ENCODE peak calls at places on chromosomes 16 and 17, in nine cellular contexts. U is activated naive CD8-positive, alpha-beta T cell treated with anti-CD3 and anti-CD28 coated beads for 36 hours; T is effector CD4-positive, alpha-beta T cell; M is T-helper 1 cell; P is HT1080; H is activated CD8-positive, alpha-beta T cell treated with anti-CD3 and anti-CD28 coated beads for 36 hours; D is Daoy; N is HCT116; Q is astrocyte of the spinal cord. C is an unnamed sample.

GRCh38 chr17:72476134-72476533 is 355.3 kb downstream of the SOX9 start:
- DNase-seq in Q (no peak), N (no peak), P (no peak), H (no peak), D (no peak), M (no peak), T (no peak), U (no peak), C (no peak)

GRCh38 chr17:83099570-83100181 is 20.3 kb downstream of the METRNL start:
- DNase-seq in H (no peak), P (no peak), N (no peak), M (no peak), U (no peak), D (no peak), Q (peak; percentile 69), T (no peak), C (peak; percentile 34)

GRCh38 chr17:75850928-75851692 is 4.0 kb downstream of the WBP2 start:
- DNase-seq in P (no peak), Q (peak; percentile 61), M (no peak), N (no peak), U (no peak), D (peak; percentile 7), T (no peak), H (no peak), C (no peak)

GRCh38 chr17:66401364-66401763 is 99.0 kb downstream of the PRKCA start:
- DNase-seq in N (no peak), Q (no peak), U (no peak), H (no peak), T (no peak), D (no peak), M (no peak), P (no peak), C (no peak)

GRCh38 chr17:81314410-81315169 is 19.5 kb upstream of the SLC38A10 start:
- DNase-seq in M (no peak), N (no peak), P (no peak), U (no peak), T (no peak), H (no peak), D (no peak), Q (no peak), C (no peak)

GRCh38 chr16:67441289-67441753 is 10.4 kb downstream of the HSD11B2 start:
- DNase-seq in M (no peak), P (no peak), T (no peak), H (no peak), N (no peak), Q (no peak), D (no peak), U (no peak), C (no peak)

GRCh38 chr17:58703887-58704286 is 11.5 kb downstream of the RAD51C start:
- DNase-seq in U (no peak), Q (no peak), D (no peak), H (no peak), N (no peak), P (no peak), M (no peak), T (no peak), C (no peak)

GRCh38 chr16:13351651-13352217 is 450.3 kb downstream of the SHISA9 start:
- DNase-seq in M (no peak), U (no peak), P (no peak), H (no peak), T (no peak), Q (no peak), D (no peak), N (no peak), C (no peak)

GRCh38 chr17:56441331-56441730 is 152.2 kb upstream of the NOG start:
- DNase-seq in H (no peak), T (no peak), D (peak; percentile 70), Q (peak; percentile 16), P (no peak), U (no peak), M (no peak), N (no peak), C (peak; percentile 68)

GRCh38 chr16:87687571-87687910 is 78.2 kb downstream of the KLHDC4 start:
- DNase-seq in U (no peak), T (no peak), Q (no peak), H (no peak), M (no peak), N (no peak), P (no peak), D (no peak), C (no peak)

GRCh38 chr16:81625544-81626152 is 153.4 kb upstream of the PLCG2 start:
- DNase-seq in H (peak; percentile 36), Q (peak; percentile 43), P (peak; percentile 60), N (no peak), U (peak; percentile 15), M (no peak), T (no peak), D (peak; percentile 81), C (peak; percentile 89)

GRCh38 chr16:3467920-3468319 is 24.4 kb downstream of the NAA60 start:
- DNase-seq in P (no peak), H (peak; percentile 23), D (no peak), M (no peak), U (no peak), N (no peak), Q (peak; percentile 42), T (no peak), C (no peak)

GRCh38 chr17:81899514-81900166 is 2.4 kb upstream of the NPB start:
- DNase-seq in M (no peak), U (no peak), N (no peak), P (no peak), H (no peak), T (no peak), D (no peak), Q (no peak), C (no peak)

GRCh38 chr16:2472885-2473284 is 1.8 kb downstream of the NTN3 start:
- DNase-seq in Q (no peak), T (no peak), P (no peak), D (no peak), H (no peak), U (no peak), M (no peak), N (no peak), C (no peak)

GRCh38 chr16:72939247-72939646 is 108.7 kb downstream of the ZFHX3 start:
- DNase-seq in M (no peak), U (no peak), D (peak; percentile 39), N (no peak), T (no peak), H (no peak), Q (peak; percentile 70), P (no peak), C (peak; percentile 39)

GRCh38 chr17:82865996-82866395 is 26.2 kb upstream of the ZNF750 start:
- DNase-seq in P (no peak), D (no peak), T (no peak), N (no peak), H (no peak), M (no peak), U (no peak), Q (no peak), C (no peak)

GRCh38 chr17:17732444-17732843 is 51.2 kb downstream of the RAI1 start:
- DNase-seq in P (no peak), Q (no peak), T (no peak), D (no peak), H (no peak), U (no peak), M (no peak), N (no peak), C (no peak)

GRCh38 chr17:81019563-81020442 is 15.1 kb upstream of the BAIAP2 start:
- DNase-seq in T (no peak), N (no peak), H (no peak), P (no peak), M (no peak), U (no peak), D (no peak), Q (no peak), C (no peak)

GRCh38 chr16:72850021-72850420 is 197.9 kb downstream of the ZFHX3 start:
- DNase-seq in U (no peak), P (no peak), T (no peak), M (no peak), N (no peak), H (no peak), D (no peak), Q (no peak), C (no peak)

GRCh38 chr17:31416503-31416923 is 25.0 kb downstream of the RAB11FIP4 start:
- DNase-seq in U (no peak), N (no peak), P (no peak), M (no peak), Q (no peak), D (no peak), T (no peak), H (no peak), C (no peak)

GRCh38 chr17:6753006-6753445 is 2.8 kb upstream of the XAF1 start:
- DNase-seq in N (no peak), Q (peak; percentile 93), U (peak; percentile 52), T (no peak), P (peak; percentile 83), M (peak; percentile 46), D (peak; percentile 93), H (peak; percentile 62), C (peak; percentile 96)

GRCh38 chr16:80033783-80034468 is 433.4 kb upstream of the MAF start:
- DNase-seq in M (no peak), H (no peak), Q (no peak), T (no peak), U (no peak), P (no peak), D (no peak), N (no peak), C (no peak)

GRCh38 chr16:11201498-11202259 is 54.3 kb downstream of the SOCS1 start:
- DNase-seq in P (peak; percentile 97), D (peak; percentile 89), Q (peak; percentile 70), N (peak; percentile 86), M (no peak), U (no peak), H (no peak), T (no peak), C (peak; percentile 95)

GRCh38 chr16:86800914-86801313 is 222.6 kb downstream of the FOXL1 start:
- DNase-seq in T (no peak), N (no peak), Q (no peak), D (no peak), H (no peak), P (no peak), M (no peak), U (no peak), C (no peak)

GRCh38 chr17:79702071-79702470 is 28.7 kb upstream of the ENPP7 start:
- DNase-seq in M (no peak), H (peak; percentile 12), T (no peak), P (no peak), D (no peak), U (no peak), N (no peak), Q (no peak), C (no peak)

GRCh38 chr16:80824623-80825364 is 20.4 kb upstream of the CDYL2 start:
- DNase-seq in M (no peak), N (peak; percentile 64), D (peak; percentile 46), P (peak; percentile 47), U (peak; percentile 6), T (no peak), H (peak; percentile 68), Q (peak; percentile 80), C (peak; percentile 67)

GRCh38 chr17:39999067-39999466 is 16.2 kb upstream of the CSF3 start:
- DNase-seq in Q (no peak), T (no peak), M (no peak), P (no peak), N (no peak), D (peak; percentile 37), H (no peak), U (no peak), C (peak; percentile 24)

GRCh38 chr16:50925758-50926357 is 184.0 kb downstream of the CYLD start:
- DNase-seq in M (no peak), D (peak; percentile 14), T (no peak), H (no peak), U (no peak), Q (peak; percentile 1), P (peak; percentile 44), N (no peak), C (peak; percentile 58)

GRCh38 chr16:82704369-82704768 is 77.6 kb downstream of the CDH13 start:
- DNase-seq in P (no peak), U (no peak), D (no peak), T (no peak), M (no peak), H (no peak), Q (no peak), N (no peak), C (no peak)

GRCh38 chr17:38324141-38324540 is 19.6 kb downstream of the GPR179 start:
- DNase-seq in Q (no peak), H (no peak), U (no peak), N (no peak), T (no peak), P (no peak), M (no peak), D (no peak), C (no peak)

C was measured in M059J.